ENCODE peak calls at places on chromosomes 16 and 17, in five cellular contexts. G, L, E, V and F are unnamed samples. For H3K4me1, the result is how much of the 10 kb centered on the place peaks cover.

GRCh38 chr17:18191071-18191667 is 7.5 kb downstream of the ALKBH5 start:
- DNase-seq in G (no peak), L (no peak), E (no peak), V (no peak), F (no peak)

GRCh38 chr17:29615492-29616299 is 7.0 kb downstream of the CORO6 start:
- DNase-seq in G (peak), L (no peak), E (peak), V (peak), F (peak)

GRCh38 chr16:57308041-57308440 is 23.6 kb upstream of the PLLP start:
- DNase-seq in G (no peak), L (no peak), E (no peak), V (no peak), F (no peak)

GRCh38 chr16:74830646-74831045 is 56.0 kb upstream of the FA2H start:
- DNase-seq in G (no peak), L (no peak), E (no peak), V (no peak), F (no peak)

GRCh38 chr17:31509095-31509804 is 117.8 kb downstream of the RAB11FIP4 start:
- DNase-seq in G (no peak), L (no peak), E (no peak), V (no peak), F (peak)

GRCh38 chr16:11536104-11536866 is 50.4 kb downstream of the LITAF start:
- DNase-seq in G (no peak), L (no peak), E (no peak), V (no peak), F (no peak)

GRCh38 chr16:6600167-6600566 is 732.5 kb upstream of the RBFOX1 start:
- DNase-seq in G (no peak), L (no peak), E (no peak), V (no peak), F (no peak)

GRCh38 chr17:43902190-43902589 is 5.1 kb downstream of the MPP2 start:
- DNase-seq in G (no peak), L (no peak), E (no peak), V (no peak), F (no peak)

GRCh38 chr17:54626146-54626703 is 274.4 kb upstream of the TOM1L1 start:
- DNase-seq in G (no peak), L (peak), E (no peak), V (no peak), F (no peak)

GRCh38 chr17:64200080-64201042 is 62.7 kb downstream of the TEX2 start:
- DNase-seq in G (no peak), L (no peak), E (peak), V (no peak), F (no peak)

GRCh38 chr17:19263621-19264010 is 26.4 kb downstream of the EPN2 start:
- DNase-seq in G (no peak), L (no peak), E (no peak), V (no peak), F (peak)
- H3K4me1 ChIP-seq in G (under half), L (under half), E (under half), V (under half), F (under half)

DNA sequence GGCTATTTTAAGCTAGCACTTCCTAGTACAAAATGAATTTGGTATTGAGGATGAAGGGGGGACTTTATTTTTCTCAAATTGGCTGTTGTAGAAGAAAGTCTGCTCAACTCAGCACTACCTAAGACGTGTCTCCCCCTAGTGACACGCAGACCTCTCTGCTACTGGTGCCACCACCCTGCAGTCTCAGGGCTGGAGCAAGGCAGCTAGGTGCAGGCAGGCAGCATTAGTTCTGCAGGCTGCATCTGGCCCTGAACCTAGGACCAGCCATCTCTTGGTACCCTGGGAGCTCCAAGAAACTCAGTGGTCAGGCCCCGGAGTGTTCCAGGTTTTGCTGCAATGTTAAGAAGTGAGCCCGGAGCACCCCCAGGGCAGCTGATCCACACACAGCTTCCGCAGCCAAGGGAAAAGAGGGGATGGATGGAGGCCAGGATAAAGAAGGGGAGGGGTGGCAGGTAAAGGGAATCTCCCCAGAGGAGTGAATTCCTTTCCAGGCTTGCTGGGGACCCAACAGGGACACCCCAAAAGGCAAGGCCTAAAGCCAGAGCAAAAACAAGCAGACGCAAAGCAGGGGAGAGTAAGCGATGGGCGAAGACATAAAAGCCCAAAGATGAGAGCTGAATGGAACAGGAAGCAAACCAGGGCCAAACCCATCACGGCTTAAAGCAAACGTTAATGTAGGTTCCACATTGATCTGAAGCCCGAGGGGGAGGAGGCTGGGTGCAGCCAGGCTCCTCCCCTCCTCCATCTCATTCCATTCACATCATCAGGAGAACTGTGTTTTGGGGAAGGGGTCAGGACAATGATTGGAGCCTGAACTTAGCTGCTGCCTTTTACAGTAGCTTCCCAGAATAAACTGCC is 200.5 kb downstream of the ZFHX3 start:
- DNase-seq in G (peak), L (no peak), E (no peak), V (peak), F (peak)
- H3K4me1 ChIP-seq in G (under half), L (under half), E (under half), V (under half), F (under half)

GRCh38 chr17:50059256-50059655 is 3.3 kb downstream of the ITGA3 start:
- DNase-seq in G (no peak), L (no peak), E (no peak), V (no peak), F (no peak)

GRCh38 chr17:50058296-50058945 is 2.5 kb downstream of the ITGA3 start:
- DNase-seq in G (no peak), L (no peak), E (no peak), V (no peak), F (peak)

GRCh38 chr17:50056217-50056960 is 479 bp downstream of the ITGA3 start:
- DNase-seq in G (peak), L (no peak), E (peak), V (peak), F (peak)

GRCh38 chr17:50056961-50057330 is 1.0 kb downstream of the ITGA3 start:
- DNase-seq in G (no peak), L (no peak), E (no peak), V (no peak), F (peak)

GRCh38 chr17:50057521-50057991 is 1.6 kb downstream of the ITGA3 start:
- DNase-seq in G (peak), L (no peak), E (no peak), V (no peak), F (no peak)
- H3K4me1 ChIP-seq in G (under half), L (under half), E (under half), V (under half), F (half or more)

GRCh38 chr16:68230176-68230571 is 5.8 kb downstream of the ESRP2 start:
- DNase-seq in G (no peak), L (no peak), E (no peak), V (no peak), F (no peak)
- H3K4me1 ChIP-seq in G (under half), L (under half), E (under half), V (under half), F (under half)

GRCh38 chr16:72995151-72995881 is 52.6 kb downstream of the ZFHX3 start:
- DNase-seq in G (peak), L (peak), E (no peak), V (peak), F (no peak)
- H3K4me1 ChIP-seq in G (half or more), L (under half), E (under half), V (under half), F (under half)

GRCh38 chr17:40452921-40453378 is 9.7 kb downstream of the IGFBP4 start:
- DNase-seq in G (no peak), L (no peak), E (no peak), V (no peak), F (no peak)

GRCh38 chr17:40451420-40451819 is 8.2 kb downstream of the IGFBP4 start:
- DNase-seq in G (no peak), L (no peak), E (no peak), V (no peak), F (no peak)

GRCh38 chr17:40452074-40452787 is 9.0 kb downstream of the IGFBP4 start:
- DNase-seq in G (no peak), L (no peak), E (no peak), V (no peak), F (no peak)

GRCh38 chr17:40456396-40456951 is 13.2 kb downstream of the IGFBP4 start:
- DNase-seq in G (no peak), L (no peak), E (no peak), V (no peak), F (no peak)

GRCh38 chr17:40453881-40454630 is 10.8 kb downstream of the IGFBP4 start:
- DNase-seq in G (no peak), L (no peak), E (no peak), V (no peak), F (no peak)
- H3K4me1 ChIP-seq in G (under half), L (under half), E (under half), V (under half), F (under half)